ENCODE peak calls at places on chromosomes 6 and 20, in four cellular contexts. Y, L, J and K are unnamed samples.

GRCh38 chr6:51704932-51705540 is 382.4 kb downstream of the PKHD1 start:
- DNase-seq in Y (no peak), L (no peak), J (no peak), K (no peak)

GRCh38 chr20:52469143-52469542 is 277.6 kb upstream of the ZFP64 start:
- DNase-seq in Y (no peak), L (no peak), J (no peak), K (no peak)

GRCh38 chr6:44246663-44247337 is at the start of gene HSP90AB1:
- DNase-seq in Y (peak; percentile 97), L (peak; percentile 89), J (peak; percentile 99), K (peak; percentile 98)

GRCh38 chr6:155381856-155382690 is 67.8 kb upstream of the TFB1M start:
- DNase-seq in Y (no peak), L (no peak), J (peak; percentile 55), K (no peak)

GRCh38 chr6:127606131-127606562 is 29.2 kb downstream of the C6orf58 start:
- DNase-seq in Y (peak; percentile 56), L (no peak), J (peak; percentile 59), K (peak; percentile 54)

GRCh38 chr20:48783533-48784272 is 44.1 kb downstream of the PREX1 start:
- DNase-seq in Y (no peak), L (peak; percentile 17), J (peak; percentile 75), K (peak; percentile 33)

GRCh38 chr6:21987501-21987957 is 309.3 kb downstream of the PRL start:
- DNase-seq in Y (no peak), L (no peak), J (peak; percentile 92), K (peak; percentile 51)

GRCh38 chr6:44041461-44042260 is 85.6 kb downstream of the MRPL14 start:
- DNase-seq in Y (peak; percentile 84), L (no peak), J (peak; percentile 98), K (peak; percentile 81)

GRCh38 chr20:2688041-2688591 is 4.5 kb upstream of the EBF4 start:
- DNase-seq in Y (peak; percentile 76), L (peak; percentile 62), J (peak; percentile 36), K (peak; percentile 79)

GRCh38 chr20:278607-279571 is 11.7 kb downstream of the C20orf96 start:
- DNase-seq in Y (peak; percentile 81), L (no peak), J (no peak), K (peak; percentile 71)

GRCh38 chr6:40299666-40300065 is 287.5 kb downstream of the LRFN2 start:
- DNase-seq in Y (no peak), L (no peak), J (no peak), K (no peak)

GRCh38 chr6:36139431-36139830 is 9.1 kb downstream of the MAPK13 start:
- DNase-seq in Y (peak; percentile 72), L (no peak), J (no peak), K (peak; percentile 36)

GRCh38 chr6:149450679-149451360 is 34.0 kb downstream of the ZC3H12D start:
- DNase-seq in Y (no peak), L (no peak), J (no peak), K (no peak)

GRCh38 chr6:161694995-161695394 is 421.1 kb upstream of the AGPAT4 start:
- DNase-seq in Y (peak; percentile 36), L (no peak), J (peak; percentile 24), K (peak; percentile 42)

GRCh38 chr20:60057866-60058807 is 99.9 kb downstream of the CDH26 start:
- DNase-seq in Y (peak; percentile 83), L (no peak), J (peak; percentile 74), K (peak; percentile 86)